ENCODE peak calls at places on chromosomes 12 and 14, in four cellular contexts. P is endodermal cell, Z is body of pancreas, U is Caco-2. B is an unnamed sample. For H3K9me3 and H3K27me3, the result is how much of the 10 kb centered on the place peaks cover.

GRCh38 chr14:20606190-20606901 is 15.2 kb upstream of the RNASE12 start:
- DNase-seq in Z (peak), P (peak), U (peak), B (no peak)

GRCh38 chr12:26268841-26269553 is 73.6 kb downstream of the SSPN start:
- DNase-seq in Z (peak), U (no peak), P (no peak), B (no peak)

GRCh38 chr12:124964836-124965462 is 24.0 kb downstream of the DHX37 start:
- DNase-seq in P (no peak), Z (no peak), U (no peak), B (no peak)

GRCh38 chr14:23645812-23646647 is 9.9 kb downstream of the DHRS2 start:
- DNase-seq in Z (no peak), U (no peak), P (no peak), B (no peak)

GRCh38 chr12:80979821-80980220 is 42.1 kb upstream of the LIN7A start:
- DNase-seq in U (no peak), P (no peak), Z (peak), B (no peak)

GRCh38 chr12:131848753-131849152 is 20.6 kb downstream of the MMP17 start:
- DNase-seq in P (no peak), U (no peak), Z (no peak), B (no peak)

GRCh38 chr12:116028619-116029018 is 248.9 kb downstream of the MED13L start:
- DNase-seq in U (no peak), Z (no peak), P (no peak), B (no peak)

GRCh38 chr12:52434760-52435530 is 774 bp upstream of the KRT75 start:
- DNase-seq in U (no peak), Z (no peak), P (peak), B (no peak)

GRCh38 chr14:97791072-97791471 is 993.9 kb downstream of the VRK1 start:
- DNase-seq in P (no peak), U (no peak), Z (no peak), B (no peak)

GRCh38 chr14:104314251-104314941 is 176.0 kb downstream of the KIF26A start:
- DNase-seq in Z (no peak), P (peak), U (peak), B (no peak)

GRCh38 chr14:56797569-56798446 is 12.5 kb downstream of the OTX2 start:
- DNase-seq in U (no peak), Z (no peak), P (peak), B (no peak)

GRCh38 chr14:77970646-77971045 is 170.7 kb downstream of the ADCK1 start:
- DNase-seq in P (no peak), U (no peak), Z (no peak), B (no peak)

GRCh38 chr12:96809522-96809921 is 97.5 kb upstream of the NEDD1 start:
- DNase-seq in Z (no peak), P (no peak), U (no peak), B (no peak)

GRCh38 chr12:52575948-52576347 is 2.3 kb upstream of the KRT74 start:
- DNase-seq in P (no peak), U (no peak), Z (no peak), B (no peak)

GRCh38 chr12:114850853-114851252 is 166.9 kb upstream of the TBX3 start:
- DNase-seq in U (no peak), Z (no peak), P (no peak), B (no peak)
- H3K9me3 ChIP-seq in U (under half), Z (under half), P (under half), B (under half)

GRCh38 chr12:130161261-130162231 is 718 bp upstream of the FZD10 start:
- DNase-seq in U (peak), Z (peak), P (peak), B (peak)

GRCh38 chr12:130160711-130161231 is 1.5 kb upstream of the FZD10 start:
- DNase-seq in U (no peak), P (peak), Z (no peak), B (no peak)

GRCh38 chr12:130162771-130163460 is 652 bp downstream of the FZD10 start:
- DNase-seq in P (peak), U (no peak), Z (no peak), B (no peak)

GRCh38 chr12:130163461-130164215 is 1.4 kb downstream of the FZD10 start:
- DNase-seq in U (no peak), Z (no peak), P (peak), B (no peak)

DNA sequence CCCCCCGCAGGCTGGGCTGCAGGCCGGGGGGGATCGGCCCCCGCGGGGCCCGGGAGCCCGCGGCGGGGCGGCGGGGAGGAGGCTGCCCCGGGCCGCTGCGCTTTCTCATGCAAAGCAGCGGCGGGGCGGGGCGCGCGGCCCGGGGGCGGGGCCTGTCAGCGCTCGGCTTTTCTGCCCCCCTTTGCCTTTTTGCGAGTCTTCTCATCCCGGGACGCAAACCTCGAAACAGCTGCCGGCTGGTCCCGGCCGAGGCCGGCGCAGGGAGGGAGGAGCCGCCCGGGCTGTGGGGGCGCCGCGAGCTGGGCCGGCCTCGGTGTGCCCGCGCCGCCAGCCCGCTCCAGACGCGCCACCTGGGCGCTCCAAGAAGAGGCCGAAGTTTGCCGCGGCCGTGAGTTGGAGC is at the start of gene FZD10:
- DNase-seq in U (no peak), P (peak), Z (peak), B (peak)
- H3K27me3 ChIP-seq in U (under half), P (half or more), Z (under half), B (under half)

GRCh38 chr12:31321565-31322228 is 4.3 kb downstream of the SINHCAF start:
- DNase-seq in P (no peak), Z (no peak), U (no peak), B (no peak)
- H3K4me3 ChIP-seq in P (peak), Z (no peak), U (no peak), B (no peak)

GRCh38 chr12:90209029-90209428 is 500.4 kb upstream of the ATP2B1 start:
- DNase-seq in P (no peak), Z (no peak), U (no peak), B (no peak)

GRCh38 chr12:90205165-90205564 is 496.5 kb upstream of the ATP2B1 start:
- DNase-seq in Z (no peak), U (no peak), P (no peak), B (no peak)

GRCh38 chr12:90199008-90199407 is 490.4 kb upstream of the ATP2B1 start:
- DNase-seq in Z (no peak), P (no peak), U (no peak), B (no peak)

GRCh38 chr12:90207799-90208198 is 499.2 kb upstream of the ATP2B1 start:
- DNase-seq in U (no peak), Z (no peak), P (no peak), B (no peak)

GRCh38 chr12:90203556-90203955 is 494.9 kb upstream of the ATP2B1 start:
- DNase-seq in U (no peak), Z (no peak), P (no peak), B (no peak)
- H3K9me3 ChIP-seq in U (under half), Z (under half), P (under half), B (under half)

DNA sequence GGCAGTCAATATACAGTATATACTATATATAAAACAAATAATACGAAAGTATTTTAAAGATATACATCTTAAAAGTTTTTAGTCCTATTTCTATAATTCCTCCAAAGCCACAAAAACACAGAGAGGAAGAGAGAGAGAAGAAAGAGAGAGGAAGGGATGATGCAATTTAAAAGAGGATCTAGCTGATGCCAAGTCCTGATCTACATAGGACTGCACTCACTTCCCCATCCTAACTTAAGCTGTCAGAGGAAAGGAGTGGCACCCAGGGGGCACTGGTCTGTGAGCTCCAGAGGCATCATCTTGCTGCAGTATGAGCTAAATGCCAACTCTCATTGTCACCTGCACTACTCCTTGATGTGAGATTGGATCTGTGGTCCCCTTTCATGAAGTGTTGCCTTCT is 95.8 kb downstream of the C12orf42 start:
- DNase-seq in Z (no peak), P (no peak), U (no peak), B (no peak)
- H3K27me3 ChIP-seq in Z (under half), P (under half), U (under half), B (under half)

GRCh38 chr14:102155150-102155549 is 15.5 kb downstream of the WDR20 start:
- DNase-seq in Z (no peak), P (no peak), U (no peak), B (no peak)
- H3K4me3 ChIP-seq in Z (no peak), P (no peak), U (no peak), B (no peak)

GRCh38 chr14:79436325-79436724 is 775.0 kb downstream of the DIO2 start:
- DNase-seq in U (no peak), Z (no peak), P (no peak), B (no peak)
- H3K9me3 ChIP-seq in U (under half), Z (under half), P (under half), B (under half)

DNA sequence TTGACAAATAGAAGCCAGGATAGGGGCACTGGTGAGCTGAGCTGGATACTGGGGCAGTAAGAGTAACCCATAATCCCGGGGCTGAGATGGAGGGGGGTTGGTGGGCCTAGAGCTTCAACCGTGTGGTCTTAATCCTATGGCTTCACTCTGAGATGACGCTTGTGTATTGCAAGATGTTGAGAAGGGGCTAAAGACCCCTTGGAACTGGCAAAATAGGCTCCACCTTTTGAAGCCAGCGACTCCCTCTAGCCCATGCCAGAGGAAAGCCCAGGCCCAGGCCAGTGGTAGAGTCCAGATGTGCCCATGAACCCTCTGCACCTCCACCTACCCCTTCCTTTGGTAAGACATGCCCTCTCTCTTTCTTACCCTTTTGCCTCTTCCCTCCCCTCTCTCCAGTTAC is 4.6 kb downstream of the HOXC12 start:
- DNase-seq in U (no peak), Z (no peak), P (no peak), B (no peak)
- H3K27me3 ChIP-seq in U (under half), Z (under half), P (half or more), B (under half)

B was measured in MG63.